ENCODE peak calls at places on chromosomes 4 and X, in five cellular contexts. U is GM12878, F is upper lobe of left lung, B is A549, X is heart left ventricle. S is an unnamed sample. For H3K4me1, the result is how much of the 10 kb centered on the place peaks cover.

GRCh38 chr4:123832173-123833026 is 435.8 kb downstream of the SPRY1 start:
- ATAC-seq in U (no peak), F (peak), B (no peak), X (peak), S (peak)

GRCh38 chr4:140078366-140078765 is 75.6 kb downstream of the MAML3 start:
- ATAC-seq in U (no peak), F (no peak), B (no peak), X (peak), S (peak)

GRCh38 chr4:119087121-119087520 is 48.5 kb upstream of the MYOZ2 start:
- ATAC-seq in U (no peak), F (no peak), B (peak), X (peak), S (no peak)

GRCh38 chr4:169229571-169230028 is 41.2 kb downstream of the SH3RF1 start:
- ATAC-seq in U (no peak), F (peak), B (peak), X (peak), S (peak)

GRCh38 chr4:80385397-80386280 is 50.1 kb downstream of the CFAP299 start:
- ATAC-seq in U (no peak), F (no peak), B (no peak), X (no peak), S (no peak)

GRCh38 chr4:116531870-116532269 is 553.5 kb downstream of the TRAM1L1 start:
- ATAC-seq in U (peak), F (no peak), B (no peak), X (no peak), S (no peak)

GRCh38 chrX:2654436-2655340 is 36.4 kb upstream of the CD99 start:
- ATAC-seq in U (no peak), F (no peak), B (peak), X (no peak), S (no peak)

GRCh38 chr4:16192631-16193483 is 33.4 kb downstream of the TAPT1 start:
- ATAC-seq in U (no peak), F (no peak), B (no peak), X (no peak), S (no peak)

DNA sequence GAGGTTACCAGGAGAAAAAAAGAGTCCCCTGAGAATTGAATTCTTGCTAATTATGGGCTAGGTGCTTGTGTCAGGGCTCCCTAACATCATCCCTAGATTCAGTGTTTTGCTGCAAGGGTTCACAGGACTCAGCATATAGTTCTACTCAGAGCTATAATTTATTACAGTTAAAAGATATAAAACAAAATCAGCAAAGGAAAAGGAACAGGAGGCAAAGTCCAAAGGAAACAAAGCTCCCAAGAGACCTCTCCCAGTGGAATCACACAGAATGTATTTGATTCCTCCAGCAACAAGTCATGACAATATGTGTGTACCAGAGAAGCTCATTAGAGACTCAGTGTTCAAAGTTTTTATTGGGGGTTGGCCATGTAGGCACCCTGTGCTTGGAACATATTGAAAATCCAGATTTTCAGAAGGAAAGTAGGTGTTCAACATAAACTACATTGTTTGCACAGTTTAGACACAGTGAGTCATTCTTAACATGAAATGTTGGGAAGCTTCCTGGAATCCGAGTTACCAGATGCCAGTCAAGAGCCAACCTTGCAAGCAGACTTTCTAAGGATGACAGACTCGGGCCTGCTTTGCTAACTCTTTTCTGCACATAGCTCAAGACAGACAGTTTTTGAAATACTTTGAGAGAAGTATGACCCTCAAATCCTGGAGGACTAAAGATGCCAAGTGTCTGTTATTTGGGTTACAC is 311.3 kb upstream of the EMCN start:
- ATAC-seq in U (no peak), F (no peak), B (no peak), X (no peak), S (no peak)
- H3K4me1 ChIP-seq in U (under half), F (under half), B (under half), X (under half), S (under half)

DNA sequence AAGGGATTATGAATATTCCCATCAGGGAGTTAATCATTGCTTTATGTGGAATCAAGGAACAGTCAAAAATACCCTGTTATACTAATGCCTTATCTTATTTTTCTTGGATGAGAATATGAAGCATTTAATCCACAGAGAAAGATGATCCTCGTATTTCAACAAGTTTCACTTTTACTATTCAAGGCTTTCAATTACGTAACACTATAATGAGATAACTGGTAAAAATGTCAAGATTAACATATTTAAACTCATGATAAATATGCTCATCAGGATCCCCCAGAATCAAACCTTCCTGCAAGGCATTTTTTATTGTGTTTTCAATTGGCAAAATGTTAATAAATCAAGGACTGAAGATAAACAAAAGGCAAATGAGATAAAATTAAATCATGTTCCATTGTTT is 5.1 kb downstream of the ZXDA start:
- ATAC-seq in U (no peak), F (no peak), B (no peak), X (no peak), S (no peak)
- H3K4me3 ChIP-seq in U (peak), F (no peak), B (no peak), X (peak), S (peak)

GRCh38 chr4:76950846-76951321 is 1.3 kb downstream of the SEPTIN11 start:
- ATAC-seq in U (no peak), F (no peak), B (peak), X (no peak), S (no peak)
- TF ChIP-seq POLR2A in U (no peak), F (no peak), B (no peak), X (peak), S (no peak)

DNA sequence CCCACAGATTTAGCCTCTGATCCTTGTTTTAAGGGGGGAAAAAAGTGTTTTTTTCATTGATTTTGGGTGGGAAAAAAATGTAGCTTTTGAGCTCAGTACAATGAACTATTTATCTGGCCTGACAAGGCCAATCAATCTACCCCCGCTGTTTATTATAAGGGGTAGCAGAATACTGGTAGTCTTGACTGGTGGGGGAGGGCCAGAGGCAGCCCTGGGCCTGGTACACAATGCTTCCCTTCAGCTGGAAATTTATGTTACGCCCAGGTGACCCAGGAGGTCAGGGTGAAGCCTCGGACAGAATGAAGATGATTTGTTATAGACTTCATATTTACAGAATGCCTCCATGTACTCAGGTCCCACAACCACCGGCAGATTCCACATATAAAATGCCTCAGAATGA is 143.2 kb downstream of the SH3KBP1 start:
- ATAC-seq in U (no peak), F (no peak), B (no peak), X (no peak), S (no peak)
- H3K4me1 ChIP-seq in U (half or more), F (under half), B (under half), X (under half), S (under half)

GRCh38 chr4:3462790-3463415 is at the start of gene DOK7:
- ATAC-seq in U (peak), F (no peak), B (no peak), X (peak), S (peak)
- H3K4me3 ChIP-seq in U (no peak), F (peak), B (peak), X (peak), S (peak)

DNA sequence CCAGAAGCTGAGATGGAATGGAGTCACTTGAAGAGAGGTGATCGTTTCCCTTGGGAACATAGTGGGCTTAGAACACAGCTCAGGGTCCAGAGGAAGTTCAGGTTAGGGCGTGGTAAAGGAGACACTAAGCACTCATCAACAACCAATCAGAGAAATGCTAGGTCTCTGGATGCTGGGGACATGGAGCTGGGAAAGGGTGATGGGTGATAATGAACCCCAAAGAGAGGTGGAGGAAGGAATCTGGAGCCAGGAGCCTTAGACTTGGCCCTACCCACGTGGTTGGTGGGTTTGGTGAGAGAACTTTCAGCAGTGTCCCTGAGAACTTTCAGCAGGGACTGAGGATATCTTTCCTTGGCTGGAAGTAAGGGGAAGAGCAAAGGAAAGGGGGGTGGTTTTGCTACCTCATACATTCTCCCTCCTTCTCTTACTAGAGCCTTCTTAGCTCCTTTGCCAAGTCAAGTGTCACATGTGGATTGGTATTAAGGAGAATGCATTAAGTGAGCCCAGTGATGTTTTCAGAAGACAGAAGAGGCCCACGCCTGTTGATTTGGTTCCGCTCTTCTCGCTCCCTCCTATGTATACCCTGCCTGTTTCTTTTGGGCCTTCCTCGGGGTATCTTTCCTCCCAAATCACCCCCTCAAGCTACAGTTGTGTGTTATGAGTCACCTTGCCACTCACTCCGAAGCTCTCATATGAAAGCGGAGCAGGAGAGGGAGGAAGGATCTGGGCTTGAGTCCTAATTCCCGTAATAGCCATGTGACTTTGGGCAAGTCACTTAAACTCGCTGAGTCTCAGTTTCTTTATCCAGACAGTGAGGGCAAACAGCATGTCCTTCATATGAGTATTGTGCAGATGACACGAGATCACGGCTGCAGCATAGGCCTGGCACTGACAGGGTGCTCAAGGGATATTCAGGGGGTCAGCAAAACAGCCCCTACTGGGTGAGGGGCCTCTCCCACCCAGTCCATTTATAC is 63.1 kb downstream of the TSC22D3 start:
- ATAC-seq in U (no peak), F (peak), B (peak), X (peak), S (peak)
- TF ChIP-seq POLR2A in U (no peak), F (peak), B (no peak), X (no peak), S (peak)

DNA sequence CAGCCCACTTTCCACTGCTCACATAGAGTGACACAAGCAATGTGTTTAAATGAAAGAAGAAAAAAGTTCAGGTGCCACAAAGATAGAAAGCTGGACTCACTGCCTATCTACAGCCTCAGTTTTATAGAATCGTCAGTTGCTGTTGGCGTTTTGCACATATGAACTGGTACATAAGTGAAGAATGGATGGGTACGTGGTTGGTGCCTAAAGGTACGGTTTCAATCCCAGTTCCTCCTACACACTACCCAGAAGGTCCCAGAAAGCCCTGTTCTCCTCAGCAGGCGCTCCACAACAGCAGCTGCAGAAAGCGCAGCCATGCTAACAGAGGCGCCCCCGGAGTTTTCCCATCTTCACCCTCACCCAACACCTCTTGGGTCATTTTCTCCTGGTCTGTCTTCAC is 23.6 kb downstream of the CHST7 start:
- ATAC-seq in U (peak), F (no peak), B (no peak), X (no peak), S (no peak)
- H3K4me1 ChIP-seq in U (under half), F (under half), B (under half), X (under half), S (under half)

GRCh38 chr4:158657291-158657690 is 14.4 kb downstream of the C4orf46 start:
- ATAC-seq in U (no peak), F (peak), B (no peak), X (no peak), S (no peak)

GRCh38 chr4:158649111-158649680 is 22.5 kb downstream of the C4orf46 start:
- ATAC-seq in U (no peak), F (no peak), B (no peak), X (no peak), S (no peak)

GRCh38 chr4:158656439-158656838 is 15.2 kb downstream of the C4orf46 start:
- ATAC-seq in U (no peak), F (no peak), B (no peak), X (no peak), S (no peak)

DNA sequence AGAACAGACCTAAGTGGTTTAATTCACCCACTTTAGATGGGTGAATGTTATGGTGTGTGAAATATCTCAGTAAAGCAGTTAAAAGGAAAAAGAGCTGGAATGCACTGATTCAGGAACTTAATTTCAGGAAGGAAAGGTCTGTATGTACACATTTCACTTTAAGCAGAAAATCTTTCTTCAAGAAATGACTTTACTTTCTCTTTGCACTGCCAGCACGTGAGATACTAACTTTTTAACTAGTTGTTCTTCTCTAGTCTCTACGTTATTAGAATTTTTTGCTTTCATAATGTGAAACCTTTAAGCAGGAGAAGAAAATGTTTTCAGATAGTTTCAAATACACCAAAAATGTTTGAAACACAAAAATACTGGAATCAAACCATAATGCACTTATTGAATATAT is 18.8 kb downstream of the C4orf46 start:
- ATAC-seq in U (no peak), F (no peak), B (no peak), X (no peak), S (no peak)
- H3K4me3 ChIP-seq in U (no peak), F (no peak), B (no peak), X (no peak), S (no peak)

GRCh38 chrX:47649781-47650163 is 591 bp downstream of the ELK1 start:
- ATAC-seq in U (no peak), F (no peak), B (peak), X (no peak), S (no peak)

GRCh38 chrX:47650164-47651042 is at the start of gene ELK1:
- ATAC-seq in U (peak), F (peak), B (peak), X (peak), S (peak)

GRCh38 chrX:47649302-47649701 is 1.1 kb downstream of the ELK1 start:
- ATAC-seq in U (no peak), F (no peak), B (no peak), X (no peak), S (no peak)

GRCh38 chrX:47648376-47648775 is 2.0 kb downstream of the ELK1 start:
- ATAC-seq in U (no peak), F (no peak), B (no peak), X (no peak), S (no peak)

GRCh38 chrX:47651043-47651905 is 911 bp upstream of the ELK1 start:
- ATAC-seq in U (no peak), F (no peak), B (peak), X (no peak), S (no peak)
- TF ChIP-seq POLR2A in U (no peak), F (no peak), B (no peak), X (peak), S (no peak)